ENCODE peak calls at places on chromosome 1, in eight cellular contexts. C is breast epithelium, I is ovary, N is uterus, B is suprapubic skin, U is IMR-90, W is spleen, O is adrenal gland. R is an unnamed sample. For H3K9me3, the result is how much of the 10 kb centered on the place peaks cover.

GRCh38 chr1:9596419-9597123 is 7.9 kb downstream of the TMEM201 start:
- DNase-seq in O (no peak), B (peak), I (no peak), U (no peak), C (no peak), W (peak), N (no peak), R (no peak)

GRCh38 chr1:115230281-115230680 is 107.8 kb downstream of the NGF start:
- DNase-seq in O (no peak), N (no peak), I (no peak), U (no peak), B (no peak), C (no peak), W (no peak), R (no peak)

GRCh38 chr1:97314685-97315084 is 593.1 kb downstream of the PTBP2 start:
- DNase-seq in B (no peak), O (no peak), W (no peak), I (no peak), U (no peak), C (no peak), N (no peak), R (no peak)

GRCh38 chr1:101170506-101171050 is 66.2 kb upstream of the S1PR1 start:
- DNase-seq in C (no peak), N (no peak), U (no peak), W (no peak), O (no peak), B (no peak), I (no peak), R (no peak)

GRCh38 chr1:165241952-165242351 is 114.6 kb downstream of the LMX1A start:
- DNase-seq in W (no peak), I (no peak), N (no peak), U (no peak), O (no peak), B (no peak), C (no peak), R (no peak)

GRCh38 chr1:112981461-112982233 is 25.7 kb upstream of the SLC16A1 start:
- DNase-seq in W (no peak), U (no peak), O (no peak), C (no peak), B (no peak), I (no peak), N (no peak), R (no peak)

GRCh38 chr1:160358073-160358472 is 8.8 kb upstream of the NHLH1 start:
- DNase-seq in W (no peak), N (no peak), O (no peak), C (no peak), B (no peak), U (no peak), I (no peak), R (no peak)

GRCh38 chr1:216804107-216804506 is 80.9 kb upstream of the ESRRG start:
- DNase-seq in O (no peak), C (no peak), I (no peak), B (no peak), U (no peak), N (no peak), W (no peak), R (no peak)

GRCh38 chr1:55833452-55834160 is 618.4 kb upstream of the USP24 start:
- DNase-seq in U (peak), W (no peak), I (no peak), C (no peak), O (no peak), B (no peak), N (peak), R (no peak)

GRCh38 chr1:9066945-9067807 is 2.3 kb downstream of the SLC2A5 start:
- DNase-seq in O (peak), C (peak), U (peak), N (peak), B (no peak), I (peak), W (peak), R (no peak)

GRCh38 chr1:36160949-36161485 is 5.1 kb downstream of the MAP7D1 start:
- DNase-seq in C (peak), W (peak), U (peak), I (peak), B (peak), N (peak), O (peak), R (no peak)

GRCh38 chr1:160818207-160818935 is 22.4 kb downstream of the LY9 start:
- DNase-seq in N (no peak), I (no peak), U (no peak), W (no peak), O (no peak), C (no peak), B (no peak), R (no peak)

GRCh38 chr1:53089478-53090226 is 27.6 kb downstream of the PODN start:
- DNase-seq in W (no peak), I (no peak), U (peak), N (no peak), B (no peak), O (no peak), C (no peak), R (no peak)

GRCh38 chr1:31760422-31760900 is 3.7 kb downstream of the ADGRB2 start:
- DNase-seq in W (no peak), O (no peak), N (no peak), C (no peak), B (no peak), U (no peak), I (peak), R (no peak)

GRCh38 chr1:40421694-40422384 is 28.4 kb upstream of the ZFP69B start:
- DNase-seq in O (peak), B (no peak), N (peak), W (no peak), I (no peak), C (no peak), U (peak), R (no peak)

GRCh38 chr1:116393792-116394191 is 20.7 kb downstream of the ATP1A1 start:
- DNase-seq in B (no peak), C (no peak), U (no peak), W (no peak), N (no peak), I (no peak), O (no peak), R (no peak)

GRCh38 chr1:99784809-99785255 is 18.4 kb upstream of the FRRS1 start:
- DNase-seq in I (no peak), O (no peak), C (no peak), W (no peak), U (no peak), B (no peak), N (no peak), R (no peak)

GRCh38 chr1:50332941-50333594 is 90.2 kb downstream of the DMRTA2 start:
- DNase-seq in B (no peak), W (peak), N (no peak), C (no peak), U (peak), O (peak), I (peak), R (no peak)

GRCh38 chr1:27292111-27292510 is 29.9 kb upstream of the TMEM222 start:
- DNase-seq in U (peak), W (no peak), O (peak), N (no peak), I (no peak), C (no peak), B (no peak), R (no peak)

GRCh38 chr1:16383917-16384316 is 16.9 kb downstream of the SZRD1 start:
- DNase-seq in I (no peak), C (no peak), W (no peak), B (no peak), U (no peak), N (no peak), O (no peak), R (no peak)

GRCh38 chr1:230501845-230502244 is 75.7 kb upstream of the PGBD5 start:
- DNase-seq in C (no peak), O (no peak), N (no peak), U (no peak), I (no peak), B (no peak), W (no peak), R (no peak)

GRCh38 chr1:11507309-11507708 is 28.4 kb downstream of the DISP3 start:
- DNase-seq in U (no peak), N (no peak), B (peak), O (no peak), W (no peak), C (no peak), I (no peak), R (no peak)

GRCh38 chr1:64877151-64877550 is 89.2 kb downstream of the JAK1 start:
- DNase-seq in U (no peak), C (no peak), N (no peak), W (no peak), B (no peak), I (no peak), O (no peak), R (no peak)

GRCh38 chr1:161487483-161487827 is 17.8 kb upstream of the FCGR2A start:
- DNase-seq in B (no peak), O (peak), W (no peak), I (no peak), N (peak), U (peak), C (peak), R (no peak)

GRCh38 chr1:65114312-65114711 is 33.7 kb upstream of the AK4 start:
- DNase-seq in I (peak), U (no peak), B (no peak), N (peak), C (no peak), O (peak), W (no peak), R (no peak)

GRCh38 chr1:180358649-180359048 is 128.6 kb downstream of the LHX4 start:
- DNase-seq in B (no peak), I (peak), N (no peak), U (peak), C (no peak), O (peak), W (peak), R (no peak)

GRCh38 chr1:77673716-77674355 is 8.6 kb downstream of the ZZZ3 start:
- DNase-seq in B (no peak), O (no peak), U (peak), N (no peak), I (no peak), W (no peak), C (no peak), R (no peak)

GRCh38 chr1:44672254-44672955 is 1.9 kb downstream of the TMEM53 start:
- DNase-seq in I (no peak), O (peak), U (peak), N (no peak), W (peak), B (no peak), C (peak), R (no peak)

GRCh38 chr1:35574655-35575400 is 1.7 kb downstream of the TFAP2E start:
- DNase-seq in C (no peak), W (peak), O (no peak), I (no peak), U (no peak), N (no peak), B (no peak), R (no peak)

GRCh38 chr1:51147394-51147793 is 45.4 kb downstream of the C1orf185 start:
- DNase-seq in W (no peak), U (no peak), I (no peak), N (no peak), B (no peak), O (no peak), C (no peak), R (no peak)

GRCh38 chr1:26066160-26066559 is 1.3 kb downstream of the TRIM63 start:
- DNase-seq in B (no peak), C (no peak), U (no peak), O (no peak), W (no peak), N (no peak), I (no peak), R (no peak)

GRCh38 chr1:211287218-211287617 is 28.1 kb downstream of the RCOR3 start:
- DNase-seq in W (no peak), B (no peak), I (no peak), O (no peak), C (no peak), U (no peak), N (no peak), R (no peak)

GRCh38 chr1:154609398-154610380 is 1.7 kb upstream of the ADAR start:
- DNase-seq in U (peak), O (no peak), I (no peak), B (no peak), C (no peak), W (no peak), N (no peak), R (no peak)

GRCh38 chr1:91537281-91538069 is 36.8 kb downstream of the CDC7 start:
- DNase-seq in N (no peak), C (peak), B (no peak), W (no peak), I (no peak), U (peak), O (peak), R (no peak)

GRCh38 chr1:230985711-230986110 is 6.8 kb downstream of the ARV1 start:
- DNase-seq in I (no peak), O (no peak), C (no peak), B (no peak), W (no peak), N (no peak), U (no peak), R (no peak)

GRCh38 chr1:110896090-110896489 is 23.1 kb downstream of the CD53 start:
- DNase-seq in U (no peak), I (no peak), W (no peak), C (no peak), B (no peak), N (no peak), O (no peak), R (no peak)

GRCh38 chr1:229620876-229621275 is 5.0 kb downstream of the TAF5L start:
- DNase-seq in U (peak), I (no peak), N (no peak), B (no peak), C (no peak), O (peak), W (no peak), R (no peak)

GRCh38 chr1:189678779-189679178 is 798.9 kb downstream of the BRINP3 start:
- DNase-seq in U (no peak), B (no peak), W (no peak), O (no peak), C (no peak), N (no peak), I (no peak), R (no peak)
- TF ChIP-seq CTCF in U (peak), B (no peak), W (no peak), O (no peak), C (no peak), N (no peak), I (no peak), R (no peak)

DNA sequence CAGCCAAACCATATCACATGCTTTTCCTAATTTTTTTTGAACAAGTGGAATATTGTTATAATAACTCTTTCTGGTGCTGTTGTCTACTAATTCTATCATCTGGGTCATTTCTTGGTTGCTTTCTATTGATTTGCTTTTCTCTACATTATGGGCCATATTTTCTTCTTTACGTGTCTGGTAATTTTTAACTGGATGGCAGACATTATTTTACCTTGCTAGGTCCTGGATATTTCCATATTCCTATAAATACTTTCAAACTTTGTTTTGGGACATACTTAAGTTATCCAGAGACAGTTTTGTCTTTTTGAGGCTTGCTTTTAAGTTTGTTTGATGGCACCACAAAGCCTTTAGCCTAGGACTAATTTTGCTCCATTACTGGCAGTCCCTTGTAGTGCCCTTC is 11.3 kb downstream of the HS2ST1 start:
- DNase-seq in I (no peak), C (no peak), W (no peak), U (no peak), N (no peak), O (no peak), B (no peak), R (no peak)
- H3K9me3 ChIP-seq in I (under half), C (under half), W (half or more), U (under half), N (under half), O (under half), B (under half), R (under half)

DNA sequence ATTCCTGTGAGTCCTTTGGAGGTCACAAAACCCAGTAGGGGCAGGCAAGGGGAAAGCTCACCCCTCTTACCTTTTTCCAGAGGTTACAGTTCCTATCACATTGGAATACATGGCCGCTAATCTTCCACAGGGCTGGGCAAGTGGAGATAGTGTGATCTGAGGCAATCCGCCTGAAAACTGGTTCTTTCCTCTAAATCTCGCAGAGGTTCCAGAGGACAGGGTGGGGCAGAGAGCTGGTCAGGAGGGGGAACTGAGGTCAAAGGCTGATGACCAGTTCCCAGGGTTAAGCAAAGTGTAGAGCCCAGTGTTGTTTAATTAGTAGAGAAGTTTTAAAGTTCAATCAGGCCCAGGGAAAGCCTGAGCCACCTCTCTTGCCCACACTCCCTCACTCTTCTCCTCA is at the start of gene SERPINC1:
- DNase-seq in U (no peak), B (no peak), C (no peak), I (no peak), N (no peak), O (no peak), W (no peak), R (no peak)
- TF ChIP-seq POLR2A in U (no peak), B (no peak), C (no peak), I (no peak), N (no peak), O (no peak), W (no peak), R (no peak)

GRCh38 chr1:248858096-248858890 is 592 bp downstream of the ZNF692 start:
- DNase-seq in B (no peak), W (peak), N (peak), U (peak), C (peak), I (peak), O (peak), R (no peak)
- TF ChIP-seq CTCF in B (no peak), W (peak), N (peak), U (peak), C (peak), I (peak), O (peak), R (peak)

GRCh38 chr1:248183996-248184395 is 9.4 kb downstream of the OR2M2 start:
- DNase-seq in I (no peak), W (no peak), U (no peak), C (no peak), O (no peak), B (no peak), N (no peak), R (no peak)

GRCh38 chr1:248187363-248187762 is 9.7 kb upstream of the OR2M3 start:
- DNase-seq in O (no peak), N (no peak), I (no peak), C (no peak), W (no peak), B (no peak), U (no peak), R (no peak)
- H3K9me3 ChIP-seq in O (under half), N (under half), I (under half), C (under half), W (under half), B (under half), U (under half), R (under half)

GRCh38 chr1:202016717-202017384 is 6.5 kb downstream of the ELF3 start:
- DNase-seq in C (no peak), I (no peak), B (no peak), W (no peak), N (no peak), U (no peak), O (no peak), R (no peak)

GRCh38 chr1:202017385-202018225 is 7.2 kb downstream of the ELF3 start:
- DNase-seq in U (no peak), B (no peak), N (no peak), C (peak), I (no peak), W (no peak), O (no peak), R (no peak)

GRCh38 chr1:202014915-202015676 is 4.7 kb downstream of the ELF3 start:
- DNase-seq in U (no peak), B (no peak), I (no peak), C (no peak), N (no peak), W (no peak), O (no peak), R (no peak)

GRCh38 chr1:202015677-202015952 is 5.2 kb downstream of the ELF3 start:
- DNase-seq in C (no peak), N (no peak), W (no peak), U (no peak), B (no peak), O (no peak), I (no peak), R (no peak)

GRCh38 chr1:202016022-202016624 is 5.7 kb downstream of the ELF3 start:
- DNase-seq in W (no peak), C (peak), O (peak), B (no peak), I (no peak), N (no peak), U (peak), R (no peak)
- TF ChIP-seq POLR2A in W (no peak), C (no peak), O (no peak), B (no peak), I (no peak), N (no peak), U (no peak), R (no peak)

DNA sequence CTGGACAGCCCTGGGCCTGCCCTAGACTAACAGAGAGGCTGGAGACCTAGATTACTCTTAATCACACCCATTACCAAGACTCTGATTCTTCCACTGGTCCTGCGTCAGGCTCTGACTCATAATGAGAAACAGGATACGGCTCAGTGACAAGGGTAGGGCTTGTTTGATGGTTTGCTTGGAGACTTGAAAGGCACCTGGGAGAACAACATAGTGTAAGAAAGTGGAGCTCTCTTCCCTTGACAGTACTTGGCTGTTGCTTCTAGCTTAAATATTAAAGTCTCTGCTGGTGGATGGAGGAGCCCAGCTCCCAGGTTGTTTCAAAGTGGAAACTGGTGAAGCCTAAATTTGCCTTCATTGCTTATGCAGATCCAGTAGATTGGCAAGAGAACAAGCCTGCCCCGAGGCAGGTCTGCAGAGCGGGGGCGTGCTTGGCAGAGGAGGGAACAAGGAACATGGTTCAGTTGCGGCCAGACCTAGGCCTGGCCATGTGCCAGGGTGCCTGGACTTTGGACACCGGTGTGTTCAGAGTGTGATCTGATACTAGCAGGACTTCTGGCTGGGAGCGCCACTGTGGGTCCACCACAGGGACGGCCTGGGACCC is 480.6 kb downstream of the CAMTA1 start:
- DNase-seq in C (peak), O (no peak), I (no peak), U (peak), W (no peak), N (no peak), B (peak), R (no peak)
- TF ChIP-seq CTCF in C (no peak), O (no peak), I (no peak), U (no peak), W (no peak), N (no peak), B (no peak), R (no peak)

DNA sequence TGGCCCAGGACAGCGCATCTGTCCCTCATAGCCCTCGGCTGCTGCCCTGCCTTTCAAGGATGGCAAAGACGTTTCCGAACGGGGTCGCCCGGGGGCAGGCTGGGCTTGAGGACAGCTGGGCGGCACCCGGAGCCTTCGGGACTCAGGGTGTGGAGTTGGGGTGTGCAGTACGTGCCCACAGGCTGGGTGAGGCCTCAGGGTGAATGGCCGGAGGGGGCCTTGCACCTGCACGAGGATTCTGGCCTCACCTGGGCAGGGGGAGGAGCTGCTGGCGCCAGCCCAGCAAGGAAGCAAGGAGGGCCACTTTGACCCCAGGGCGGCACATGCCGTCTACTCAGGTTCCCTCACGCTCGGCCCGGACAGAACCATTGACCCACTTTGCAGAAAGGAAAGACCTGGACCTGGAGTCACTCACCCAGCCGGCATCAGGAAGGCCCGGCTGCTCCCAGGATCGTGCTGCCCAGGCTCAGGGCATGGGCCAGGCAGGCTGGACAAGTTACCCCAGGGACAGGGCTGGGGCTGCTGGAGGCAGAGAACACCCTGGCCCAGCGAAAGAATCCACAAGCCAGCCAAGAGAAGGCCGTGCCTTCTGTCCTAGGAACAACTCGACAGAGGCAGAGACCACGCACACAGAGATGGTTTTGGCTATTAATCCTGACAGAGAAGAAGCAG is 65.1 kb upstream of the TTC34 start:
- DNase-seq in N (no peak), I (no peak), O (no peak), B (no peak), W (no peak), C (no peak), U (no peak), R (no peak)
- H3K9me3 ChIP-seq in N (under half), I (under half), O (under half), B (under half), W (under half), C (under half), U (half or more), R (under half)

GRCh38 chr1:204417231-204417997 is 5.8 kb upstream of the PPP1R15B start:
- DNase-seq in B (no peak), W (no peak), O (peak), N (peak), U (peak), C (peak), I (no peak), R (no peak)
- TF ChIP-seq POLR2A in B (no peak), W (no peak), O (peak), N (no peak), U (peak), C (no peak), I (no peak), R (no peak)

R was measured in esophagus squamous epithelium.